ENCODE peak calls at places on chromosomes 16 and 17, in eight cellular contexts. A, I, E, G, F, U, N and Y are unnamed samples.

GRCh38 chr17:42895185-42895555 is 5.4 kb upstream of the G6PC1 start:
- DNase-seq in N (no peak), I (no peak), A (peak), G (no peak), E (peak), U (peak), F (no peak), Y (peak)

GRCh38 chr16:28866454-28866804 is 2.8 kb downstream of the SH2B1 start:
- DNase-seq in F (no peak), A (no peak), I (no peak), G (no peak), U (no peak), N (no peak), E (no peak), Y (no peak)

GRCh38 chr16:23061669-23062068 is 87.6 kb downstream of the USP31 start:
- DNase-seq in E (no peak), U (no peak), G (no peak), F (no peak), A (no peak), N (no peak), I (no peak), Y (no peak)

GRCh38 chr17:13016881-13017622 is 775 bp downstream of the ELAC2 start:
- DNase-seq in U (no peak), F (no peak), G (no peak), A (no peak), E (no peak), I (no peak), N (no peak), Y (no peak)

GRCh38 chr16:72646615-72647014 is 401.3 kb downstream of the ZFHX3 start:
- DNase-seq in I (peak), N (no peak), E (no peak), U (no peak), A (no peak), F (no peak), G (no peak), Y (no peak)

GRCh38 chr17:37506678-37507077 is 17.0 kb downstream of the DUSP14 start:
- DNase-seq in I (peak), F (peak), E (no peak), G (no peak), U (no peak), A (peak), N (no peak), Y (no peak)

GRCh38 chr17:65678534-65678933 is 117.1 kb upstream of the AXIN2 start:
- DNase-seq in I (no peak), A (no peak), G (no peak), U (no peak), E (no peak), F (no peak), N (no peak), Y (no peak)

GRCh38 chr16:89764711-89765201 is 43.4 kb downstream of the ZNF276 start:
- DNase-seq in F (peak), E (no peak), A (no peak), G (no peak), I (peak), N (no peak), U (no peak), Y (peak)

GRCh38 chr17:65293584-65294183 is 156.5 kb downstream of the RGS9 start:
- DNase-seq in F (no peak), N (no peak), G (peak), I (no peak), E (no peak), U (no peak), A (no peak), Y (no peak)

GRCh38 chr17:7060165-7060890 is 16.4 kb upstream of the SLC16A11 start:
- DNase-seq in U (no peak), E (no peak), I (no peak), A (peak), N (no peak), F (no peak), G (no peak), Y (no peak)

GRCh38 chr17:2337152-2337810 is at the start of gene SGSM2:
- DNase-seq in N (peak), E (no peak), A (peak), G (peak), F (peak), U (peak), I (peak), Y (no peak)

GRCh38 chr16:27308792-27309191 is 5.0 kb upstream of the IL4R start:
- DNase-seq in E (no peak), N (no peak), F (no peak), A (no peak), U (no peak), I (no peak), G (no peak), Y (no peak)

GRCh38 chr16:12191102-12191501 is 214.6 kb downstream of the SNX29 start:
- DNase-seq in G (no peak), U (no peak), I (no peak), N (no peak), A (no peak), F (no peak), E (no peak), Y (no peak)

GRCh38 chr16:87145181-87146176 is 171.7 kb downstream of the C16orf95 start:
- DNase-seq in F (no peak), E (peak), A (peak), U (no peak), G (no peak), I (no peak), N (no peak), Y (no peak)

GRCh38 chr16:1899641-1900451 is 18.4 kb downstream of the HS3ST6 start:
- DNase-seq in U (peak), N (no peak), A (no peak), E (no peak), F (no peak), I (no peak), G (no peak), Y (no peak)